ENCODE peak calls at places on chromosomes 11 and 22, in four cellular contexts. Y, Q, N and H are unnamed samples.

GRCh38 chr11:123360267-123360936 is 69.7 kb upstream of the GRAMD1B start:
- DNase-seq in N (no peak), Q (no peak), Y (no peak), H (no peak)

GRCh38 chr11:27934830-27935145 is 173.2 kb downstream of the KIF18A start:
- DNase-seq in Y (no peak), N (no peak), Q (no peak), H (peak)

GRCh38 chr22:45210577-45211431 is 29.9 kb downstream of the KIAA0930 start:
- DNase-seq in Y (no peak), N (no peak), Q (no peak), H (no peak)

GRCh38 chr11:128367573-128367972 is 219.8 kb downstream of the ETS1 start:
- DNase-seq in N (no peak), Q (no peak), Y (peak), H (no peak)

GRCh38 chr11:11016943-11017342 is 159.1 kb upstream of the ZBED5 start:
- DNase-seq in N (no peak), Q (no peak), Y (no peak), H (no peak)

GRCh38 chr11:75705541-75705940 is 12.1 kb upstream of the MOGAT2 start:
- DNase-seq in Y (no peak), Q (no peak), N (no peak), H (no peak)

GRCh38 chr11:95671768-95672167 is 117.8 kb downstream of the FAM76B start:
- DNase-seq in Y (no peak), Q (no peak), N (no peak), H (no peak)

GRCh38 chr11:58958500-58958899 is 19.2 kb downstream of the GLYATL1 start:
- DNase-seq in Q (no peak), N (no peak), Y (no peak), H (no peak)

GRCh38 chr11:96094156-96094555 is 170.2 kb upstream of the MTMR2 start:
- DNase-seq in N (no peak), Q (no peak), Y (no peak), H (no peak)

GRCh38 chr11:43583548-43583947 is 97.0 kb upstream of the HSD17B12 start:
- DNase-seq in N (no peak), Y (no peak), Q (no peak), H (no peak)

GRCh38 chr22:39518124-39518786 is 2.1 kb upstream of the ATF4 start:
- DNase-seq in Y (no peak), N (no peak), Q (no peak), H (no peak)

GRCh38 chr22:41504397-41504796 is 35.5 kb downstream of the ACO2 start:
- DNase-seq in Y (no peak), Q (no peak), N (no peak), H (peak)

GRCh38 chr11:66743271-66743968 is 14.4 kb upstream of the SPTBN2 start:
- DNase-seq in Q (peak), N (no peak), Y (no peak), H (no peak)
- H3K4me3 ChIP-seq in Q (no peak), N (no peak), Y (no peak), H (no peak)

GRCh38 chr11:120244966-120245365 is 5.0 kb downstream of the POU2F3 start:
- DNase-seq in Y (no peak), Q (no peak), N (no peak), H (no peak)

GRCh38 chr11:120249279-120250022 is 9.5 kb downstream of the POU2F3 start:
- DNase-seq in Y (no peak), Q (no peak), N (no peak), H (no peak)

GRCh38 chr11:120244476-120244875 is 4.5 kb downstream of the POU2F3 start:
- DNase-seq in N (no peak), Q (no peak), Y (no peak), H (peak)

GRCh38 chr11:120245434-120245833 is 5.5 kb downstream of the POU2F3 start:
- DNase-seq in Y (no peak), N (no peak), Q (no peak), H (no peak)

DNA sequence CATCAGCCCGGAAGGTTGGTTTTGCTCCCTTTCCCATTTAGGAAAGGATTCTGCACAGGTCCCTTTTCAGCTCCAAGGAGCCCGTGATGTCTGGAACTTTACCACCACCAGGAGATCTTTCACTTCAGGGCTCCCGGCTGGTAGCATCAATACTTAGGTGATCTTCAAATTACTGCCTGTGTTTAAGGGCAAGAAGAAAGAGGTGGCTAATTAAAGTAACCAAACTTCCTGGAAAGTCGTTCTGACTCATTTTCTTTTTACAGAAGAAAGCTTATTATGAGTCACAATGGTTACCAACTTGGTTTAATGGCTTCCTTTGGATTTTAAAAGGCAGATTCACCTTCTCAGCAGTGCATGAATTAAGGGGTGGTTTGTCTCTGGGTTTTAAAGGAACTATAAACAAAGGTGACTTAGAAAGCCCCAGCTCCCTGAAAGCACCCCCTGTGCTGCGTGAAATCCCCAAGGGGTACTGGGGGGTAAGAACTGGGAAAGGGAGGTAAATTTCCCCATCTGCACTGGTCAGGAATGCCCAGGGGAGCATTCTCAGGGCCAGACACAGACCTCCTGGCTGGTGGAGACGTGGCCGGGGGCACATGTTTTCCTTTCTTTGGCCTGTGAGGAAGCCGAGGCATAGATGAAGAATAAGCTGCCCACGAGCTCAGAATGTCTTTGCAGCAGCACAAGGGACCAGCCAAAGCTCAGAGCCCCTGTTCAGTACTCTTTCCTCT is 8.8 kb downstream of the POU2F3 start:
- DNase-seq in Y (no peak), N (no peak), Q (no peak), H (peak)
- H3K4me3 ChIP-seq in Y (no peak), N (no peak), Q (no peak), H (no peak)

GRCh38 chr11:34680918-34681554 is 60.1 kb downstream of the EHF start:
- DNase-seq in Q (no peak), Y (no peak), N (no peak), H (no peak)

GRCh38 chr11:34685864-34686263 is 65.0 kb downstream of the EHF start:
- DNase-seq in N (no peak), Y (no peak), Q (no peak), H (no peak)

GRCh38 chr11:34680206-34680605 is 59.3 kb downstream of the EHF start:
- DNase-seq in N (no peak), Y (no peak), Q (no peak), H (no peak)

GRCh38 chr11:34679681-34680080 is 58.8 kb downstream of the EHF start:
- DNase-seq in Y (no peak), Q (no peak), N (peak), H (no peak)

DNA sequence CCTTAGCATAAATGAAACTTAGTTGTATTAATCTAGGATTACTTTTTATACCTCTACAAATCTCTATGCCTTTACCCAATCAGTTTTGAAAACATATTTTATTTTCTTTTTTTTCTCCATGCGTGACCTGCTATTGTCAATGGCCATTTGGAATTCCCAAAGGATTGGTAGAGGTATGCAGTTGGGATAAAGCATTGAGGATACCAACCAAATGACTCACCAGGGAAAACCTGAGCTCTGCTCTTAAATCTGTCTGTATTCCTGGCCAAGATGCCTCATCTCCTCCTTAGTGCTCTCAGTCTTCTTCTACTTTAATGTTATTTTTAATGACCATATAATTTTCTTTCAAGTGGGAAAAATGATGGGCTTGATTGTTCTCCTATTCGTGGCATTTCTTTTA is 61.9 kb downstream of the EHF start:
- DNase-seq in Y (no peak), N (no peak), Q (no peak), H (no peak)
- H3K4me3 ChIP-seq in Y (no peak), N (no peak), Q (no peak), H (no peak)

GRCh38 chr11:12690663-12691062 is 16.4 kb downstream of the TEAD1 start:
- DNase-seq in Y (no peak), Q (no peak), N (no peak), H (no peak)

GRCh38 chr11:12693485-12694181 is 19.4 kb downstream of the TEAD1 start:
- DNase-seq in Y (no peak), N (no peak), Q (no peak), H (peak)

GRCh38 chr11:12692238-12693074 is 18.2 kb downstream of the TEAD1 start:
- DNase-seq in N (peak), Y (no peak), Q (peak), H (peak)

GRCh38 chr11:12693075-12693473 is 18.9 kb downstream of the TEAD1 start:
- DNase-seq in N (no peak), Q (no peak), Y (no peak), H (no peak)

DNA sequence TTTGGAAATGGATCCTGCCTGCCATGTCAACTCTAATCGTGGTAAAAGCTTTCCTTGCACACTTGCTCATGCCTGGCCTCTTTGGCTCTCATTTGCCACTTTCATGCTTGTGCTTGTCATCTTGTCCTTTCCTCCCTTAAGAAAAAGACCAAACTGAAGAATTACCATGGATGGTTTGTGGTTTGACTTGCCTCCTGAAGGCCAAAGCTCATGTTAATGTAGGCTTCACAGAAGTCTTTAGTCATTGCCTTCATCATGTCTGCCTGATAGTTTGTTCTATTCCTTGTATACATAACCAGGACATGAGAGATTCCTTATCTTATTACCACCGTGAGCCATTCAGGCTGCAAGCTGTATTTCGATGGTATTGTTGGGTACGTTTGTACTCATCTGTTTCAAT is 17.3 kb downstream of the TEAD1 start:
- DNase-seq in N (no peak), Q (no peak), Y (no peak), H (no peak)
- H3K4me3 ChIP-seq in N (no peak), Q (no peak), Y (no peak), H (no peak)

DNA sequence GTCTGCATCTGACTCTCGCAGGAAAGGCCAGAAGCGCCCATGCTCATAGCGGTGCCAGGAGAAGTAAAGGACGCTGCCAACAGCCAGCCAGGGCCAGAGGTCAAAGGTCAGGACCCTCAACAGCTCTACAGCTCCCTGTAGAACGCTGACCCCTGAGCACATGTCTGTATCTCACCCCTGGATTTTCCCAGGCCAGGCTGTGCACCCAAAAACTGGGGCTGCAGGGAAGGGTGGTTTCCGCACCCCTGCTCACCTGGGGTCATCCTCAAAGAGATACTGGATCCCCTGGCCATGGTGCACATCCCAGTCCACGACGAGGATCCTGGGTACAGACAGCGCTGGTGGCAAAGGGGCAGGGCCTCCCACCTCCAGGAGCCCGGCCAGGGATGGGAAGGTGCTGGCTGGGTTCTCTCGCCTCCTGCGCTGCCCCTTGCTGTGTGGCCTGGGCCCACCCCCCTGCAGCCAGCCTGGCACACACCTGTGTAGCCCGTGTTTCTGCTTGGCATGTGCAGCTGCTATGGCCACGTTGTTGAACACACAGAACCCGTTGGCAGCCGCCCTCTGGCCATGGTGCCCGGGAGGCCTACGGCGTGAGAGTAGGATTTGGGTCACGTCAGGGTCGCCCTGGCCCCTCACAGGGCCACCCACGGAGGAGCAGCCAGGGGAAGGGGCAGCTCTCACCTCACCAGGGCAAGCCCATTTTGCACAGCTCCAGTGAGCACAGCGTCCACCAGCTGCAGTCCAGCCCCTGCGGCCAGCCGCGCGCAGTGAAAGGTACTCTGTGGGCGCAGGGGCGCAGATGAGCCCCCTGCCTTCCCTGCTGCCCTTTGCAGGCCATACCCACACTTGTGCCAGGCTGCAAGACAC is 1.4 kb downstream of the HDAC10 start:
- DNase-seq in Q (no peak), N (no peak), Y (no peak), H (no peak)
- H3K4me3 ChIP-seq in Q (no peak), N (no peak), Y (peak), H (peak)

DNA sequence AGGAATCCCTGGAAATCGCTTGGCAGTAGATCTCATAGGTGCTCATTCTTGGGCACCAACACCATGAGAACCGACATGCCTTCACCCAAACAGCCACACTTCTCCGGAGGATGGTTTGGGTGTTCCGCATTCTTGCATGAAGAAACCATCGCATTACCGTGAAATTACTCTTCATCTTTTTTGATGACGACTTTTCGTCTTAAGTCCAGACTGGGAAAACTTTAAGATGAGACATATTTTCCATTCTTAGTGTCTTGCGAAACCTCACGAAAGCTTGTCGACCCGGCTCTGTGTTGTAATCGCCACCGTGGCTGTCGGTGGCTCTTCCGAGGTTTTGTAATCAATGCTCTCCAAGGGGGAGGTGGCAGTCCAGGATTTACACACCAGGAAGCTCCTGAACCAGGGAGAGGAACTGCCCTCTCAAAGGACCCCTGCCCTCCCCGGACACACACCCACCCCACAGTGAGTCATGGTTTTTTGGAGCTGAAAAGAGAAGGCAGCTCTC is 1.7 kb downstream of the TOM1 start:
- DNase-seq in N (no peak), Y (no peak), Q (peak), H (peak)
- H3K4me3 ChIP-seq in N (no peak), Y (no peak), Q (no peak), H (no peak)

GRCh38 chr11:5369793-5370192 is 13.8 kb upstream of the OR51M1 start:
- DNase-seq in Q (no peak), N (no peak), Y (no peak), H (peak)

GRCh38 chr11:5364214-5364613 is 12.9 kb downstream of the OR51B6 start:
- DNase-seq in N (no peak), Y (no peak), Q (no peak), H (peak)

GRCh38 chr11:5367461-5368074 is 16.0 kb upstream of the OR51M1 start:
- DNase-seq in Q (no peak), N (no peak), Y (no peak), H (peak)

GRCh38 chr11:5368502-5369043 is 15.0 kb upstream of the OR51M1 start:
- DNase-seq in Q (no peak), Y (no peak), N (no peak), H (no peak)

GRCh38 chr11:5366856-5367255 is 15.5 kb downstream of the OR51B6 start:
- DNase-seq in N (no peak), Y (no peak), Q (no peak), H (no peak)
- H3K4me3 ChIP-seq in N (no peak), Y (no peak), Q (no peak), H (no peak)

GRCh38 chr11:113954235-113954634 is 20.7 kb upstream of the HTR3A start:
- DNase-seq in Y (no peak), Q (no peak), N (no peak), H (no peak)
- H3K4me3 ChIP-seq in Y (no peak), Q (no peak), N (no peak), H (no peak)

GRCh38 chr11:3159296-3160190 is 5.6 kb downstream of the OSBPL5 start:
- DNase-seq in Y (no peak), N (peak), Q (peak), H (no peak)
- H3K4me3 ChIP-seq in Y (no peak), N (peak), Q (peak), H (peak)